ENCODE peak calls at places on chromosomes 4 and X, in five cellular contexts. P, V, Y, U and W are unnamed samples. For H3K4me1, the result is how much of the 10 kb centered on the place peaks cover.

GRCh38 chr4:152243890-152244595 is 291.8 kb downstream of the FBXW7 start:
- DNase-seq in P (no peak), V (no peak), Y (no peak), U (no peak), W (no peak)

GRCh38 chr4:155411546-155411945 is 34.8 kb upstream of the MAP9 start:
- DNase-seq in P (no peak), V (no peak), Y (no peak), U (no peak), W (no peak)

GRCh38 chr4:154503598-154503997 is 12.0 kb upstream of the DCHS2 start:
- DNase-seq in P (peak), V (peak), Y (peak), U (peak), W (no peak)

GRCh38 chr4:9924750-9925149 is 96.5 kb downstream of the SLC2A9 start:
- DNase-seq in P (no peak), V (no peak), Y (no peak), U (no peak), W (no peak)

GRCh38 chr4:167109859-167110258 is 124.4 kb downstream of the SPOCK3 start:
- DNase-seq in P (no peak), V (no peak), Y (no peak), U (no peak), W (no peak)

GRCh38 chrX:1468250-1468772 is 15.6 kb upstream of the ASMTL start:
- DNase-seq in P (peak), V (no peak), Y (no peak), U (no peak), W (peak)

GRCh38 chrX:74251006-74251930 is 52.7 kb upstream of the ZCCHC13 start:
- DNase-seq in P (peak), V (no peak), Y (peak), U (peak), W (no peak)

GRCh38 chrX:120797201-120797938 is 78.3 kb downstream of the CT47B1 start:
- DNase-seq in P (no peak), V (no peak), Y (no peak), U (no peak), W (no peak)

GRCh38 chrX:69060631-69061408 is 104.4 kb downstream of the PJA1 start:
- DNase-seq in P (peak), V (peak), Y (peak), U (no peak), W (no peak)

GRCh38 chr4:132227349-132228165 is 921.5 kb upstream of the PCDH10 start:
- DNase-seq in P (peak), V (peak), Y (peak), U (peak), W (no peak)

GRCh38 chr4:26857278-26858034 is 3.2 kb upstream of the STIM2 start:
- DNase-seq in P (peak), V (peak), Y (peak), U (peak), W (peak)

GRCh38 chrX:24777660-24778059 is 83.9 kb downstream of the POLA1 start:
- DNase-seq in P (no peak), V (no peak), Y (no peak), U (no peak), W (peak)

GRCh38 chr4:168659971-168660465 is 163.2 kb downstream of the PALLD start:
- DNase-seq in P (no peak), V (no peak), Y (no peak), U (no peak), W (no peak)

GRCh38 chrX:112759512-112759911 is 79.8 kb upstream of the LHFPL1 start:
- DNase-seq in P (no peak), V (no peak), Y (no peak), U (no peak), W (no peak)

GRCh38 chr4:13543648-13544555 is at the start of gene NKX3-2:
- DNase-seq in P (no peak), V (peak), Y (no peak), U (no peak), W (no peak)

GRCh38 chr4:146957252-146957651 is 11.6 kb upstream of the TTC29 start:
- DNase-seq in P (peak), V (no peak), Y (no peak), U (no peak), W (no peak)

GRCh38 chr4:168541608-168541953 is 44.7 kb downstream of the PALLD start:
- DNase-seq in P (peak), V (no peak), Y (no peak), U (no peak), W (no peak)

GRCh38 chr4:101022151-101023024 is 324.9 kb downstream of the PPP3CA start:
- DNase-seq in P (no peak), V (no peak), Y (no peak), U (no peak), W (no peak)

GRCh38 chrX:31012509-31013025 is 59.3 kb downstream of the FTHL17 start:
- DNase-seq in P (no peak), V (peak), Y (peak), U (no peak), W (no peak)

GRCh38 chr4:40270609-40271008 is 64.5 kb upstream of the CHRNA9 start:
- DNase-seq in P (no peak), V (no peak), Y (no peak), U (no peak), W (no peak)

GRCh38 chr4:168854216-168854921 is 155.7 kb downstream of the CBR4 start:
- DNase-seq in P (no peak), V (no peak), Y (no peak), U (no peak), W (no peak)

GRCh38 chr4:128768373-128768996 is 41.0 kb upstream of the JADE1 start:
- DNase-seq in P (no peak), V (no peak), Y (no peak), U (peak), W (no peak)

GRCh38 chr4:72909461-72909860 is 160.1 kb downstream of the COX18 start:
- DNase-seq in P (no peak), V (peak), Y (peak), U (peak), W (no peak)

GRCh38 chr4:150242820-150243458 is 164.7 kb downstream of the DCLK2 start:
- DNase-seq in P (peak), V (peak), Y (no peak), U (peak), W (no peak)

GRCh38 chrX:13252726-13253125 is 67.1 kb downstream of the ATXN3L start:
- DNase-seq in P (no peak), V (no peak), Y (no peak), U (no peak), W (no peak)

GRCh38 chr4:20028694-20029093 is 223.0 kb upstream of the SLIT2 start:
- DNase-seq in P (no peak), V (no peak), Y (no peak), U (no peak), W (no peak)

GRCh38 chr4:19254476-19254875 is 997.2 kb upstream of the SLIT2 start:
- DNase-seq in P (no peak), V (no peak), Y (no peak), U (no peak), W (no peak)

GRCh38 chr4:157447195-157447594 is 226.7 kb downstream of the GRIA2 start:
- DNase-seq in P (no peak), V (no peak), Y (no peak), U (no peak), W (no peak)

GRCh38 chrX:51847463-51847862 is 46.0 kb upstream of the MAGED1 start:
- DNase-seq in P (no peak), V (peak), Y (no peak), U (no peak), W (no peak)

GRCh38 chr4:185209031-185209851 is at the start of gene SNX25:
- DNase-seq in P (peak), V (peak), Y (peak), U (peak), W (no peak)

GRCh38 chrX:39640866-39641265 is 456.9 kb downstream of the BCOR start:
- DNase-seq in P (no peak), V (no peak), Y (no peak), U (no peak), W (no peak)

DNA sequence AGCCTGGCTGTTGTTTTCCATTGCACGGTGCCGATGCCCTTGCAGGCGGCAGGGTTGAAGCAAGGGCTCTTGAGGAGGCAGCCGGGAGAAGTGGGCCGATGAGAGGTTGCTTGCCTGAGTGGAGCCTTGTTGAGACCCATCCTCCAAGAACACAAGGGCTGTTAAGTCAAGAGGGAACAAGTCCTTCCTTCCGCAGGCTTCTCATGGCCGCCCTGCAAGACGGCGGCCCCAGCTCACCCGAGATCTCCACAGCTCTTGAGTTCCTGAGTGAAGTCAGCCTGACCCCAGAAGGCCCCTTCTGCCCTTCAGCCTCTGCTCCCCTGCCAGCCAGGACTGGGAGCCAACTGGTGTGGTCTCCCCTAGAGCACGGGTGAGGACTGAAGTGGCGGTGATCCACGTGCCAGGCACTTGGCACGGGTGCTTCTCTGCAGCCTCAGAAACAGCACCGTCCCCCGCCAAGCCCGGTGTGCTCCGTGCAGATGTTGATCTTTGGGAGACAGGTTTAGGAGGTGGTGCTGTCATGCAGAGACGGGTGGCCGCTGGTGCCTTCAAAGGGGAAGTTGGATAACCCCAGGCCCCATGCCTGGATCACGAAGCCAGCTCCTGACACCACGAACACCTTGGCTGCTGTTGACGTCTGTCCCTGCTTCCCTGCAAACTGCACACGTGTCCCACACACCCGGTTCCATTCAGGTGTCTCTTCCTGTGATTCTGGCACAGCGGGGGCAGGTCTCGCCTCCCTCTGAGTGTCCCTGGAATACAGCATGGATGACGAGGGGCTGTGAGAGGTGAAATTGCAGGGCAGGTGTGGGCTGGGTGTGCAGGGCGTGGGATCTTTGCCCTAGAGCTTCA is 164.4 kb upstream of the PSAPL1 start:
- DNase-seq in P (no peak), V (no peak), Y (no peak), U (no peak), W (no peak)
- TF ChIP-seq JUNB in P (no peak), V (no peak), Y (no peak), U (no peak), W (no peak)

GRCh38 chr4:148061795-148062194 is 329.9 kb downstream of the ARHGAP10 start:
- DNase-seq in P (no peak), V (peak), Y (no peak), U (no peak), W (no peak)
- H3K4me1 ChIP-seq in P (under half), V (under half), Y (under half), U (under half), W (under half)

DNA sequence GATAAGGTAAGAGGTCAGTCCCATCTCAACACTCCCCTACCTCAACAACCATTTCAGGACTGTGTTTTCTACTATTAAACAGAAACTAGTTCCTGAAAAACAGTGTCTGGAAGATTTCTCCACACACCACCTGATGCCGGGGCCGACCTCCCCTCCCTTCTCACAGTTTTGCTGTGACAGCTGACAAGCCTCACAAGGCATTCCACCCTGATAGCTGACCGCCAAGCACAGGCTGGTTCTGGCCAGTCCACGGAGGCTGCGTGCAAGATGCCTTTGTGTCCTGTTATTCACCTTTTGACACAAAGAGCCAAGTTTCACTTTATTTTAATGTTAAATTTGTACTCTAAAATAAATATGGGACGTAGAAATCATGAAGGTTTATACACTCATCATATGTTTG is 758.6 kb downstream of the PDHA2 start:
- DNase-seq in P (no peak), V (peak), Y (no peak), U (no peak), W (no peak)
- TF ChIP-seq JUNB in P (no peak), V (no peak), Y (no peak), U (no peak), W (no peak)

GRCh38 chr4:143354990-143355389 is 18.3 kb downstream of the GAB1 start:
- DNase-seq in P (no peak), V (no peak), Y (no peak), U (no peak), W (no peak)

GRCh38 chr4:143351149-143351691 is 14.5 kb downstream of the GAB1 start:
- DNase-seq in P (no peak), V (no peak), Y (no peak), U (no peak), W (no peak)

GRCh38 chr4:143353797-143354196 is 17.1 kb downstream of the GAB1 start:
- DNase-seq in P (no peak), V (no peak), Y (no peak), U (no peak), W (no peak)

GRCh38 chr4:143352720-143353119 is 16.0 kb downstream of the GAB1 start:
- DNase-seq in P (no peak), V (no peak), Y (no peak), U (no peak), W (no peak)

GRCh38 chr4:143352052-143352451 is 15.4 kb downstream of the GAB1 start:
- DNase-seq in P (no peak), V (no peak), Y (no peak), U (no peak), W (no peak)
- H3K4me1 ChIP-seq in P (under half), V (half or more), Y (under half), U (under half), W (under half)

GRCh38 chr4:122329876-122330595 is 48.8 kb upstream of the ADAD1 start:
- DNase-seq in P (no peak), V (no peak), Y (no peak), U (no peak), W (no peak)
- TF ChIP-seq JUNB in P (no peak), V (no peak), Y (no peak), U (no peak), W (no peak)

GRCh38 chr4:1830642-1831228 is 25.2 kb downstream of the LETM1 start:
- DNase-seq in P (no peak), V (no peak), Y (no peak), U (no peak), W (no peak)
- H3K4me1 ChIP-seq in P (under half), V (under half), Y (under half), U (under half), W (under half)

GRCh38 chrX:37757082-37757481 is 22.8 kb upstream of the CYBB start:
- DNase-seq in P (no peak), V (no peak), Y (no peak), U (no peak), W (no peak)
- TF ChIP-seq JUNB in P (no peak), V (no peak), Y (no peak), U (no peak), W (no peak)